ENCODE peak calls at places on chromosomes 7 and 10, in nine cellular contexts. Q is SK-N-SH; R is lung; E is effector memory CD4-positive, alpha-beta T cell; H is transverse colon; N is heart left ventricle; D is right lobe of liver; C is BE2C; W is cardiac muscle cell. L is an unnamed sample.
A peak's percentile ranks its signal among the peaks of the same experiment; 100 is the strongest.

GRCh38 chr10:88725798-88726197 is 19.7 kb downstream of the LIPK start:
- DNase-seq in H (no peak), W (no peak), Q (no peak), R (no peak), D (no peak), N (no peak), E (no peak), C (no peak), L (no peak)

GRCh38 chr10:70771311-70772194 is 13.6 kb downstream of the TBATA start:
- DNase-seq in W (no peak), R (no peak), N (no peak), E (no peak), Q (peak; percentile 7), H (no peak), D (no peak), C (no peak), L (no peak)

GRCh38 chr10:65570143-65571010 is 1355.5 kb upstream of the LRRTM3 start:
- DNase-seq in Q (peak; percentile 51), D (peak; percentile 60), N (peak; percentile 30), H (peak; percentile 35), W (peak; percentile 64), C (peak; percentile 89), E (no peak), R (peak; percentile 42), L (peak; percentile 20)

GRCh38 chr7:33707427-33707826 is 197.9 kb upstream of the BMPER start:
- DNase-seq in Q (no peak), D (no peak), E (no peak), H (no peak), W (peak; percentile 37), C (no peak), R (no peak), N (no peak), L (no peak)

GRCh38 chr10:97422921-97423420 is 3.0 kb upstream of the PGAM1 start:
- DNase-seq in R (no peak), W (peak; percentile 51), D (no peak), N (no peak), H (no peak), C (no peak), Q (no peak), E (no peak), L (no peak)

GRCh38 chr10:12466701-12467100 is 117.4 kb downstream of the CAMK1D start:
- DNase-seq in H (no peak), W (no peak), Q (no peak), E (no peak), R (no peak), N (no peak), D (no peak), C (no peak), L (no peak)

GRCh38 chr7:98193474-98194180 is 17.6 kb upstream of the BHLHA15 start:
- DNase-seq in E (no peak), D (no peak), H (no peak), W (no peak), N (no peak), R (no peak), C (no peak), Q (no peak), L (no peak)

GRCh38 chr10:71217266-71218045 is 5.1 kb downstream of the UNC5B start:
- DNase-seq in C (peak; percentile 43), D (peak; percentile 42), R (no peak), W (no peak), N (peak; percentile 22), Q (peak; percentile 62), E (no peak), H (no peak), L (peak; percentile 93)

GRCh38 chr10:15792777-15793176 is 67.5 kb downstream of the MINDY3 start:
- DNase-seq in W (no peak), C (no peak), D (no peak), E (no peak), N (no peak), H (no peak), Q (no peak), R (no peak), L (no peak)

GRCh38 chr7:51428226-51428887 is 111.7 kb upstream of the COBL start:
- DNase-seq in Q (no peak), H (peak; percentile 13), N (no peak), E (no peak), D (no peak), R (no peak), W (no peak), C (peak; percentile 39), L (no peak)

DNA sequence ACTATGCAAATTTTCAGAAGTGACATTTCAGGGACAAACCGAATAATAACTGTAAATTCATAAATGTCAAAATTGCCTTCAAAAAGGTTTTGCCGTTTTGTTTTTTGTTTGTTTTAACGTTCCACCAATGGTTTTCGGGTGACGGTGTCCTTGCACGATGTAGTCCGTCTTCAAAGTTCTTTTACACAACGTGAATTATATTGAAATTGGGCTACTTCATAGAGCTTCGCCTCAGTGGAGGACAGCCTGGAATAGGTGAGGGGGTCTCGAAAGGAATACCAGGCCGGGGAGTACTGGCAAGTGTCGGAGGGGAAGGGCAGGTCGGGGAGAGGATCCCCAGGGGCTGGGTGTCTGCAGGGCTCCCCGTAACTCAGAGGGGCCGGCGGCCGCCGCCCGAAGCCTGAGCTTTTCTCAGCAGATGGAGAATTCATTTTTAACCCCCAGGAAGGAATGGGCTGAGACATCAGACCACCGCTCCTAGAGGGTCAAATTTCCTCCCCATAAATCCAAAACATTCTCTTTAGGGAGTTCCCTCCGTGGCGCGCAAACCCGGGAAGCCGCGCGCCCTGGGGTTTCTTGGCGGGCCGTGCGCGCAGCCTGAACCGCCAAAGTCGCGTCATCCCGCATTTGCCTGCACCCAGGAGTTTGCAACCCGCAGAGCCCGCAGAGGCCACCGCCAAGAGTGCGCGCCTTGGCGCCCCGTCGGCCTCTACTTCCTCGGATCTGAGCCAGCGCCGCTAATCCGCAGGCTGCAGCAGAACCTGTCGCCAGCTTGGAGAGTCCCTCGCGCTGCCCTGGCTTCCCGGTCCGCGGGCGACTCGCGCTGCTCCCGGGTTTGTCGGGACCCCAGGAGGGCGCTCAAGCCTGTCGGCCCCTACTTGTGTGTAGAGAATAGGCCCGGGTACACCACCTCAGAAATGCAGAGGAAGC is 17.3 kb upstream of the EVX1 start:
- DNase-seq in H (no peak), R (no peak), E (no peak), Q (no peak), D (no peak), N (no peak), W (no peak), C (no peak), L (peak; percentile 80)
- H3K27me3 ChIP-seq in H (peaks cover 69% of the 10 kb centered on the region), R (peaks cover 9% of the 10 kb centered on the region), E (peaks cover 22% of the 10 kb centered on the region), Q (peaks cover 95% of the 10 kb centered on the region), D (peaks cover 26% of the 10 kb centered on the region), N (peaks cover 87% of the 10 kb centered on the region), W (peaks cover 100% of the 10 kb centered on the region), C (peaks cover 89% of the 10 kb centered on the region), L (peaks cover 96% of the 10 kb centered on the region)

DNA sequence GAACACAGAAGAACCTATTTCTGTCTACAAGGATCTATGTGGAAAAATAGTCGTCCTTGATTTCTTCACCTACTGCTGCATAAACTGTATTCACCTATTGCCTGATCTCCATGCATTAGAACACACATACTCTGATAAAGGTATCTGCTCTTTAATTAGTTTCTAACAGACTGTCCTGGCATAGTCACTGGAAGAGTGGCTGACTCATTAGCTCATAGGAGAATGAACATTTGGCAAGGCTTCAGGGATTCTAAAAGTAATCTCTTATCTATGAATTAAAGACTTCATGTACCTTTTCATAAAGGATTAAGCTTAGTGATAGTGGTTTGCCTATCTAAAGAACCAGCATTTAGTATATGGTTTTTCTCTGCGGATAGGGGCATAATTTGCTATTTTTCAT is 4.1 kb downstream of the NHLRC2 start:
- DNase-seq in W (peak; percentile 20), N (no peak), Q (no peak), H (no peak), R (no peak), D (no peak), C (no peak), E (no peak), L (no peak)
- H3K4me3 ChIP-seq in W (no peak overlapping the region), N (peak overlapping the region; percentile 88), Q (no peak overlapping the region), H (no peak overlapping the region), R (no peak overlapping the region), D (no peak overlapping the region), C (no peak overlapping the region), E (no peak overlapping the region), L (no peak overlapping the region)

GRCh38 chr7:148402159-148402558 is 188.4 kb upstream of the C7orf33 start:
- DNase-seq in N (no peak), Q (no peak), W (no peak), E (no peak), H (no peak), D (no peak), R (no peak), C (no peak), L (no peak)
- H3K27me3 ChIP-seq in N (peaks cover 21% of the 10 kb centered on the region), Q (no peaks in the 10 kb centered on the region), W (no peaks in the 10 kb centered on the region), E (peaks cover 5% of the 10 kb centered on the region), H (no peaks in the 10 kb centered on the region), D (no peaks in the 10 kb centered on the region), R (no peaks in the 10 kb centered on the region), C (no peaks in the 10 kb centered on the region), L (no peaks in the 10 kb centered on the region)

GRCh38 chr7:139044813-139045794 is 9.3 kb upstream of the ZC3HAV1L start:
- DNase-seq in Q (no peak), R (no peak), H (no peak), N (no peak), E (no peak), C (no peak), W (no peak), D (no peak), L (no peak)

GRCh38 chr7:139036901-139037300 is 1.1 kb upstream of the ZC3HAV1L start:
- DNase-seq in E (no peak), C (no peak), H (no peak), N (no peak), R (no peak), D (no peak), Q (no peak), W (no peak), L (no peak)

GRCh38 chr7:139043823-139044812 is 8.3 kb upstream of the ZC3HAV1L start:
- DNase-seq in H (peak; percentile 51), E (peak; percentile 73), Q (no peak), C (no peak), N (no peak), W (no peak), R (no peak), D (no peak), L (no peak)

GRCh38 chr7:139038691-139039090 is 2.8 kb upstream of the ZC3HAV1L start:
- DNase-seq in W (no peak), Q (no peak), R (no peak), C (no peak), N (no peak), D (no peak), H (no peak), E (no peak), L (no peak)

GRCh38 chr7:139041378-139042053 is 5.7 kb upstream of the ZC3HAV1L start:
- DNase-seq in D (no peak), N (no peak), W (no peak), H (no peak), C (no peak), E (no peak), Q (no peak), R (no peak), L (no peak)
- H3K4me3 ChIP-seq in D (no peak overlapping the region), N (no peak overlapping the region), W (no peak overlapping the region), H (no peak overlapping the region), C (no peak overlapping the region), E (no peak overlapping the region), Q (no peak overlapping the region), R (no peak overlapping the region), L (no peak overlapping the region)

GRCh38 chr7:20328692-20329091 is 2.0 kb upstream of the ITGB8 start:
- DNase-seq in Q (no peak), E (no peak), R (no peak), W (no peak), D (no peak), H (no peak), N (no peak), C (no peak), L (no peak)
- H3K27me3 ChIP-seq in Q (no peaks in the 10 kb centered on the region), E (no peaks in the 10 kb centered on the region), R (no peaks in the 10 kb centered on the region), W (peaks cover 56% of the 10 kb centered on the region), D (peaks cover 16% of the 10 kb centered on the region), H (no peaks in the 10 kb centered on the region), N (no peaks in the 10 kb centered on the region), C (peaks cover 2% of the 10 kb centered on the region), L (peaks cover 23% of the 10 kb centered on the region)